ENCODE peak calls at places on chromosomes 6 and 20, in five cellular contexts. One of them, this sample, is unnamed.

GRCh38 chr20:10113746-10114145 is 79.0 kb downstream of the ANKEF1 start:
- DNase-seq in body of pancreas: no peak
- DNase-seq in psoas muscle: no peak
- DNase-seq in hepatocyte: no peak
- DNase-seq in BE2C: no peak
- DNase-seq in this sample: no peak

GRCh38 chr20:43220612-43221011 is 30.9 kb upstream of the PTPRT start:
- DNase-seq in body of pancreas: no peak
- DNase-seq in psoas muscle: no peak
- DNase-seq in hepatocyte: no peak
- DNase-seq in BE2C: no peak
- DNase-seq in this sample: no peak

GRCh38 chr6:3200682-3201081 is 26.8 kb downstream of the TUBB2B start:
- DNase-seq in body of pancreas: no peak
- DNase-seq in psoas muscle: no peak
- DNase-seq in hepatocyte: no peak
- DNase-seq in BE2C: no peak
- DNase-seq in this sample: no peak

GRCh38 chr6:149967591-149967990 is 3.8 kb downstream of the ULBP1 start:
- DNase-seq in body of pancreas: no peak
- DNase-seq in psoas muscle: no peak
- DNase-seq in hepatocyte: no peak
- DNase-seq in BE2C: no peak
- DNase-seq in this sample: no peak

GRCh38 chr20:43658068-43658722 is 8.7 kb upstream of the MYBL2 start:
- DNase-seq in body of pancreas: no peak
- DNase-seq in psoas muscle: no peak
- DNase-seq in hepatocyte: peak
- DNase-seq in BE2C: peak
- DNase-seq in this sample: no peak

GRCh38 chr6:144657691-144658090 is 372.6 kb downstream of the UTRN start:
- DNase-seq in body of pancreas: no peak
- DNase-seq in psoas muscle: no peak
- DNase-seq in hepatocyte: no peak
- DNase-seq in BE2C: no peak
- DNase-seq in this sample: no peak

GRCh38 chr6:41503841-41504525 is 42.2 kb upstream of the FOXP4 start:
- DNase-seq in body of pancreas: peak
- DNase-seq in psoas muscle: peak
- DNase-seq in hepatocyte: peak
- DNase-seq in BE2C: no peak
- DNase-seq in this sample: no peak

GRCh38 chr6:148677594-148678476 is 69.0 kb upstream of the UST start:
- DNase-seq in body of pancreas: no peak
- DNase-seq in psoas muscle: no peak
- DNase-seq in hepatocyte: no peak
- DNase-seq in BE2C: no peak
- DNase-seq in this sample: no peak

GRCh38 chr20:48025661-48026060 is 240.4 kb upstream of the SULF2 start:
- DNase-seq in body of pancreas: no peak
- DNase-seq in psoas muscle: no peak
- DNase-seq in hepatocyte: no peak
- DNase-seq in BE2C: no peak
- DNase-seq in this sample: no peak

GRCh38 chr20:3165473-3166337 is 6.0 kb upstream of the FASTKD5 start:
- DNase-seq in body of pancreas: peak
- DNase-seq in psoas muscle: peak
- DNase-seq in hepatocyte: no peak
- DNase-seq in BE2C: peak
- DNase-seq in this sample: peak

GRCh38 chr6:81925201-81925600 is 172.7 kb upstream of the TENT5A start:
- DNase-seq in body of pancreas: no peak
- DNase-seq in psoas muscle: no peak
- DNase-seq in hepatocyte: no peak
- DNase-seq in BE2C: no peak
- DNase-seq in this sample: no peak

GRCh38 chr6:110140650-110141049 is 38.8 kb downstream of the WASF1 start:
- DNase-seq in body of pancreas: no peak
- DNase-seq in psoas muscle: no peak
- DNase-seq in hepatocyte: no peak
- DNase-seq in BE2C: no peak
- DNase-seq in this sample: no peak

GRCh38 chr20:37295001-37295400 is 5.5 kb downstream of the MANBAL start:
- DNase-seq in body of pancreas: no peak
- DNase-seq in psoas muscle: no peak
- DNase-seq in hepatocyte: peak
- DNase-seq in BE2C: no peak
- DNase-seq in this sample: no peak

GRCh38 chr6:35955970-35956369 is 35.1 kb upstream of the SRPK1 start:
- DNase-seq in body of pancreas: no peak
- DNase-seq in psoas muscle: no peak
- DNase-seq in hepatocyte: no peak
- DNase-seq in BE2C: no peak
- DNase-seq in this sample: no peak

GRCh38 chr20:2373098-2373497 is 7.6 kb upstream of the TGM6 start:
- DNase-seq in body of pancreas: no peak
- DNase-seq in psoas muscle: no peak
- DNase-seq in hepatocyte: no peak
- DNase-seq in BE2C: no peak
- DNase-seq in this sample: no peak

GRCh38 chr6:89655122-89655521 is 16.6 kb upstream of the LYRM2 start:
- DNase-seq in body of pancreas: no peak
- DNase-seq in psoas muscle: no peak
- DNase-seq in hepatocyte: no peak
- DNase-seq in BE2C: no peak
- DNase-seq in this sample: no peak

GRCh38 chr20:10705801-10706459 is 32.1 kb upstream of the JAG1 start:
- DNase-seq in body of pancreas: no peak
- DNase-seq in psoas muscle: no peak
- DNase-seq in hepatocyte: no peak
- DNase-seq in BE2C: no peak
- DNase-seq in this sample: no peak

GRCh38 chr20:3043381-3043780 is at the start of gene GNRH2:
- DNase-seq in body of pancreas: no peak
- DNase-seq in psoas muscle: no peak
- DNase-seq in hepatocyte: no peak
- DNase-seq in BE2C: no peak
- DNase-seq in this sample: no peak

GRCh38 chr20:46573788-46574581 is 23.5 kb upstream of the OCSTAMP start:
- DNase-seq in body of pancreas: no peak
- DNase-seq in psoas muscle: no peak
- DNase-seq in hepatocyte: no peak
- DNase-seq in BE2C: no peak
- DNase-seq in this sample: no peak

GRCh38 chr6:80088637-80089036 is 17.8 kb upstream of the BCKDHB start:
- DNase-seq in body of pancreas: no peak
- DNase-seq in psoas muscle: no peak
- DNase-seq in hepatocyte: no peak
- DNase-seq in BE2C: no peak
- DNase-seq in this sample: no peak

GRCh38 chr6:108837236-108837971 is 10.8 kb upstream of the ARMC2 start:
- DNase-seq in body of pancreas: no peak
- DNase-seq in psoas muscle: no peak
- DNase-seq in hepatocyte: no peak
- DNase-seq in BE2C: no peak
- DNase-seq in this sample: no peak

GRCh38 chr6:157328108-157328692 is 4.9 kb upstream of the TMEM242 start:
- DNase-seq in body of pancreas: no peak
- DNase-seq in psoas muscle: no peak
- DNase-seq in hepatocyte: no peak
- DNase-seq in BE2C: no peak
- DNase-seq in this sample: no peak

GRCh38 chr20:33635341-33635740 is 26.8 kb upstream of the C20orf144 start:
- DNase-seq in body of pancreas: no peak
- DNase-seq in psoas muscle: no peak
- DNase-seq in hepatocyte: no peak
- DNase-seq in BE2C: no peak
- DNase-seq in this sample: no peak

GRCh38 chr20:46568570-46569129 is 18.2 kb upstream of the OCSTAMP start:
- DNase-seq in body of pancreas: peak
- DNase-seq in psoas muscle: peak
- DNase-seq in hepatocyte: peak
- DNase-seq in BE2C: peak
- DNase-seq in this sample: no peak

GRCh38 chr20:824490-824889 is 9.0 kb upstream of the FAM110A start:
- DNase-seq in body of pancreas: no peak
- DNase-seq in psoas muscle: no peak
- DNase-seq in hepatocyte: no peak
- DNase-seq in BE2C: no peak
- DNase-seq in this sample: no peak

GRCh38 chr6:145238787-145239186 is 496.5 kb downstream of the EPM2A start:
- DNase-seq in body of pancreas: no peak
- DNase-seq in psoas muscle: no peak
- DNase-seq in hepatocyte: no peak
- DNase-seq in BE2C: no peak
- DNase-seq in this sample: no peak

GRCh38 chr6:51027283-51028065 is 208.8 kb downstream of the TFAP2B start:
- DNase-seq in body of pancreas: no peak
- DNase-seq in psoas muscle: no peak
- DNase-seq in hepatocyte: no peak
- DNase-seq in BE2C: no peak
- DNase-seq in this sample: no peak

GRCh38 chr20:33852971-33853813 is 42.0 kb downstream of the CHMP4B start:
- DNase-seq in body of pancreas: no peak
- DNase-seq in psoas muscle: no peak
- DNase-seq in hepatocyte: no peak
- DNase-seq in BE2C: no peak
- DNase-seq in this sample: no peak

GRCh38 chr6:48630511-48630910 is 519.5 kb upstream of the PTCHD4 start:
- DNase-seq in body of pancreas: no peak
- DNase-seq in psoas muscle: no peak
- DNase-seq in hepatocyte: no peak
- DNase-seq in BE2C: no peak
- DNase-seq in this sample: no peak

GRCh38 chr6:10505529-10505928 is 15.6 kb upstream of the GCNT2 start:
- DNase-seq in body of pancreas: no peak
- DNase-seq in psoas muscle: no peak
- DNase-seq in hepatocyte: peak
- DNase-seq in BE2C: no peak
- DNase-seq in this sample: no peak

GRCh38 chr6:124961784-124962611 is at the start of gene RNF217:
- DNase-seq in body of pancreas: peak
- DNase-seq in psoas muscle: peak
- DNase-seq in hepatocyte: peak
- DNase-seq in BE2C: peak
- DNase-seq in this sample: peak
- TF ChIP-seq CTCF in body of pancreas: no peak
- TF ChIP-seq CTCF in psoas muscle: peak
- TF ChIP-seq CTCF in hepatocyte: no peak
- TF ChIP-seq CTCF in BE2C: no peak
- TF ChIP-seq CTCF in this sample: no peak

GRCh38 chr6:43120938-43121913 is 45.1 kb downstream of the PTK7 start:
- DNase-seq in body of pancreas: peak
- DNase-seq in psoas muscle: peak
- DNase-seq in hepatocyte: peak
- DNase-seq in BE2C: peak
- DNase-seq in this sample: peak
- TF ChIP-seq CTCF in body of pancreas: no peak
- TF ChIP-seq CTCF in psoas muscle: no peak
- TF ChIP-seq CTCF in hepatocyte: no peak
- TF ChIP-seq CTCF in BE2C: no peak
- TF ChIP-seq CTCF in this sample: no peak

DNA sequence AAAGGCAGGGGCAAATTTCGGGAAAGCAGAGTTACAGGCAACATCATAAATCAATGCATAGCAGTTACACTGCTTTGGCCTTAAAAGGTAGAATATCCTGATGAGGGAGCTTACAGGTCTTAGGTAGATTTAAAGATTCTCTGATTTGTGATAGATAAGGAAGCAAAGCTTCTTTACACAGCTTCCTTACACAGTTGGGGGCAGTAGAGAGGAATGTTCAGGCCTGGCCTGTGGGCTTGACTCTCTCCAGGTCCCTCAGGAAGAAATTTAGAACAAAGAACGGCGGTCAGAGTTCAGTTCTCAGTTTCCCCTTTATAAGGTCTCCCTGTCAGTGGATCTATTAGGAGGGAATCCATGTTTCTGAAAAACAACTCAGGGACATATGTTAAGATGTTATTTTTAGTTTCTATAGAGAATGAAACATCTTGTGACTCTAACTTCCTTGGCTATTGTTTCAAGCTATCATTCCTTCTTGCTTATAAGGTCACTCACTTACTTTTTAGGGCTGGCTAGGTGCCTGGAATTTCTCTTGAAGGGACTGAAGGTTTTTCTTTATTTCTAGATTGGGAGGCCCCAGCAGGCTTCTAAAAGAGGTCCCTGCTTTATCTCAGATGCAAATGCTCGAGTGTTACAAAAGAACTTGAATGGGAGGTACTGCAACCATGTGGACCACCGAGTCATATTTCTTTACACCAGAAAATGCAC is 11.8 kb downstream of the HLA-B start:
- DNase-seq in body of pancreas: no peak
- DNase-seq in psoas muscle: no peak
- DNase-seq in hepatocyte: no peak
- DNase-seq in BE2C: no peak
- DNase-seq in this sample: no peak
- TF ChIP-seq CTCF in body of pancreas: no peak
- TF ChIP-seq CTCF in psoas muscle: no peak
- TF ChIP-seq CTCF in hepatocyte: no peak
- TF ChIP-seq CTCF in BE2C: no peak
- TF ChIP-seq CTCF in this sample: no peak

GRCh38 chr6:42520786-42521607 is 42.8 kb upstream of the UBR2 start:
- DNase-seq in body of pancreas: no peak
- DNase-seq in psoas muscle: no peak
- DNase-seq in hepatocyte: no peak
- DNase-seq in BE2C: no peak
- DNase-seq in this sample: no peak
- TF ChIP-seq CTCF in body of pancreas: no peak
- TF ChIP-seq CTCF in psoas muscle: no peak
- TF ChIP-seq CTCF in hepatocyte: no peak
- TF ChIP-seq CTCF in BE2C: no peak
- TF ChIP-seq CTCF in this sample: no peak

This sample was measured in glutamatergic neuron.